ENCODE peak calls at places on chromosomes 12 and 14, in seven cellular contexts. Q, S, L, E, X, B and U are unnamed samples.

GRCh38 chr12:131368073-131369071 is 342.5 kb upstream of the SFSWAP start:
- DNase-seq in E (no peak), X (no peak), Q (no peak), L (no peak), S (no peak), B (no peak), U (no peak)

GRCh38 chr12:76880156-76881023 is 1.6 kb upstream of the CSRP2 start:
- DNase-seq in S (no peak), L (no peak), E (no peak), B (peak; percentile 21), X (no peak), Q (no peak), U (no peak)

GRCh38 chr12:131808744-131809371 is 19.3 kb upstream of the MMP17 start:
- DNase-seq in S (no peak), X (no peak), B (no peak), Q (no peak), E (no peak), L (no peak), U (no peak)

GRCh38 chr12:4117386-4118016 is 156.1 kb upstream of the CCND2 start:
- DNase-seq in E (no peak), Q (no peak), L (no peak), X (no peak), B (no peak), S (no peak), U (no peak)

GRCh38 chr12:71938728-71939385 is at the start of gene TPH2:
- DNase-seq in L (no peak), B (peak; percentile 59), Q (peak; percentile 36), E (peak; percentile 34), X (peak; percentile 78), S (peak; percentile 25), U (no peak)

GRCh38 chr12:38776657-38777056 is 128.7 kb downstream of the CPNE8 start:
- DNase-seq in S (no peak), L (no peak), E (no peak), B (no peak), X (peak; percentile 8), Q (no peak), U (no peak)

GRCh38 chr12:64039285-64039871 is 182.7 kb downstream of the KICS2 start:
- DNase-seq in X (no peak), Q (peak; percentile 11), E (peak; percentile 59), B (no peak), S (no peak), L (no peak), U (no peak)

GRCh38 chr12:89103831-89104230 is 248.5 kb downstream of the DUSP6 start:
- DNase-seq in L (no peak), E (no peak), X (no peak), S (no peak), B (no peak), Q (no peak), U (no peak)

GRCh38 chr12:106452309-106452708 is 94.8 kb downstream of the POLR3B start:
- DNase-seq in L (no peak), B (no peak), E (no peak), Q (no peak), S (no peak), X (no peak), U (no peak)

GRCh38 chr12:124632510-124632909 is 65.1 kb upstream of the NCOR2 start:
- DNase-seq in E (peak; percentile 23), Q (no peak), L (no peak), S (no peak), X (no peak), B (no peak), U (no peak)

GRCh38 chr14:105526781-105527380 is 498 bp downstream of the TMEM121 start:
- DNase-seq in Q (no peak), L (no peak), B (no peak), X (no peak), S (no peak), E (no peak), U (no peak)

GRCh38 chr14:52551205-52551604 is 1.1 kb downstream of the TXNDC16 start:
- DNase-seq in X (no peak), S (no peak), L (no peak), Q (no peak), B (no peak), E (no peak), U (no peak)

GRCh38 chr14:52552063-52552988 is at the start of the genes GPR137C and TXNDC16:
- DNase-seq in B (peak; percentile 99), Q (peak; percentile 100), L (peak; percentile 98), E (peak; percentile 97), S (peak; percentile 98), X (peak; percentile 100), U (peak; percentile 100)

GRCh38 chr14:52551696-52552062 is 626 bp downstream of the TXNDC16 start:
- DNase-seq in L (no peak), S (peak; percentile 2), E (peak; percentile 26), B (peak; percentile 32), X (peak; percentile 48), Q (no peak), U (no peak)

GRCh38 chr14:52553002-52553670 is 500 bp downstream of the GPR137C start:
- DNase-seq in S (no peak), L (peak; percentile 15), Q (peak; percentile 6), B (no peak), E (no peak), X (peak; percentile 28), U (no peak)

DNA sequence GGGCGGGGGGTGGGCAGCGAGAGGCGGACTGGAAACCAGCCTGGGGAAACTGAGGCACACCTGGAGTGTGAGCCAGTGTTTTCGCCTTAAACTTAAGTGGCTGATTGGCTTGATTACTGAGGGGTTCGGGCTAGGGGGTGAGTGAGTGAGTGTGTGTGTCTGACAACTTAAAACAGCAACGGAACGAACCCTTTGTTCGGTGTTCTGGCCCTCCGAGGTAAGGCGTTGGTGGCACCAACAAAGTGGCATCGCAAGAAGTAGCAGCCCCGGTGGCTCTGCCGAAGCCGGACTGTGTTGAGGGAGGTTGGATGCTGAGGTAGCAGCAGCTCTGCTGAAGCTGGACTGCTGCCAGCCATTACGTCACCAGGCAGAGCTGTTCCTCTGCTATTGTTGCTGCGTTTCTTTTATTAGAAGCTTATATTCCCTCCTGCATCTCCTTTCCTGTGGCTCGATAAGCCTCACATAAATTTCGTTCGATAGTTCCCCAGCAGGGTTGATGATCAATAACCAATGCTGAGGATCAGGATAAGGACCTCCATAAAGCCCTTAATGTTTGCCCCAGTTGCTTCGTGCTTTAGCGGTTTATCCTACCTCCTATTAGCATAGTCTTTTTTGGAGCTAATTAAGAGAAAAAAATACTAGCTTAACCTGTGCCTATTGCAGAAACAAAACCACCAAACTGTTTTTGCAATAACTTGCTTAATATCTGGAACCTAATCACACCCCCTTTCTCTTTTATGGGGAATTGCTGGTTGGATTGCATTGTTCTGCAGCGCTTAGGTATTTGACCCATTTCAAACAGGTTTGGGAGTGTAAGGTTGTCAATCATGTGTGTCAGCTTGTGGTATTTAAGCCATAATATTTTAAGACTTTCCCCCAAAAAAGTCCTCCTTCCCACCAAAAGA is 1.3 kb downstream of the GPR137C start:
- DNase-seq in X (peak; percentile 88), L (peak; percentile 63), S (peak; percentile 81), Q (peak; percentile 86), E (peak; percentile 78), B (peak; percentile 67), U (peak; percentile 76)
- H3K27ac ChIP-seq in X (no peak overlapping the region), L (peak overlapping the region; percentile 37), S (no peak overlapping the region), Q (peak overlapping the region; percentile 59), E (no peak overlapping the region), B (peak overlapping the region; percentile 45), U (peak overlapping the region; percentile 63)

DNA sequence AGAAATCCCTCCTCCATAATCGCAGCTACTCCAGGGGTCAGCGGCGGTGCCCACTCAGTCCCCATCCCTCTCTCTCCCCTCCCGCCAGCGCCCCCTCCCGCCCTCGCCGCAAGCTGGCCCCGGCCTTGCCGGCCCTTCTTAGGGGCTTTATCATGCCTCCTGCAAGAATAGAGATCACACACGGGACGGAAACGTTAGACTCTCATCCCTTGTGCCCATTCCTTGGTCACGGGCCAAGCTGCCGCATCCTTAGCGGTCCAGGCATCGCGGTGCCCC is 681 bp upstream of the COX14 start:
- DNase-seq in S (no peak), L (no peak), X (no peak), E (peak; percentile 3), Q (no peak), B (no peak), U (no peak)
- H3K27ac ChIP-seq in S (no peak overlapping the region), L (peak overlapping the region; percentile 22), X (no peak overlapping the region), E (no peak overlapping the region), Q (peak overlapping the region; percentile 90), B (peak overlapping the region; percentile 95), U (peak overlapping the region; percentile 90)

DNA sequence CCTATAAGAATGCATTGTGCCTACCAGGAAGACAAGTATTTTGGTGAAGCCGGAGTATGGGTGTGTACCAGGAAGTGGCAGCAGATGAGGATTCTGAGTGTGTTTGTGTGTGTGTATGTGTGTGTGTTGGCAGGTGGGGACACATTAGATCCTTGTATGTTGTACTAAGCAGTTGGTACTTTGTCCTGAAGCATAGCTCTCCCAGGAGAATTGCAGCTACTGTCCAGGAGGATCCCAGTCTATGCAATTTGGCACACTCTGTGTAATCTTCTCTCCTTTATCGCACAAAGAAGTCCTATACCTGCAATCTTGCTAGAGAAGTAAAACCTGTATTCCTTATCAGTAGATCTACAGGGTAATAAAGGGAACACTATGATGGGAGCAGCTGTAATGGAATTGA is 276.5 kb downstream of the PAWR start:
- DNase-seq in S (no peak), L (no peak), E (no peak), Q (no peak), X (no peak), B (no peak), U (no peak)
- H3K27ac ChIP-seq in S (no peak overlapping the region), L (no peak overlapping the region), E (no peak overlapping the region), Q (no peak overlapping the region), X (peak overlapping the region; percentile 14), B (no peak overlapping the region), U (no peak overlapping the region)

DNA sequence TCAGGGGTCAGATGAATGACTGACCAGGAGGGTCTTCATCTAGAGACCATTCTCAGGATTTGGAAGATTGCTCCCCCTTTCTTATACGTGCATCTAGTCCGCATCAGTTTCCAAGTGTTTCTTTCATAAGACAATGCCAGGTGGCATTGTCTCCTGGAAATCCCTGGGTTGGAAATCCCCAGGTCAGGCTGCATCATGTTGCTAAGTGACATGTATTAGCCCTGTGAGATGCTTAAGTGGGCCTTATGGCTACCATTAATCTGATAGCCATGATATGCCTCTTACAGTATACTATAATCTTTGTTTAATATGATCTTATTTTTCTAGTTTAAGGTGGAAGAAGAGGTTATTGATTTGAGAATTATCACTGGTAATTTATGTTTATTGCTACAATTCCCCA is 92.8 kb downstream of the DIO3 start:
- DNase-seq in Q (no peak), B (no peak), X (no peak), L (no peak), S (no peak), E (no peak), U (no peak)
- H3K27ac ChIP-seq in Q (no peak overlapping the region), B (no peak overlapping the region), X (no peak overlapping the region), L (no peak overlapping the region), S (no peak overlapping the region), E (no peak overlapping the region), U (no peak overlapping the region)

GRCh38 chr12:132925597-132926416 is 30.3 kb downstream of the ZNF605 start:
- DNase-seq in B (no peak), Q (no peak), L (no peak), S (no peak), E (no peak), X (no peak), U (no peak)
- H3K27ac ChIP-seq in B (no peak overlapping the region), Q (no peak overlapping the region), L (no peak overlapping the region), S (no peak overlapping the region), E (no peak overlapping the region), X (no peak overlapping the region), U (no peak overlapping the region)